ENCODE peak calls at places on chromosomes 3 and 15, in four cellular contexts. I, M, S and E are unnamed samples.

GRCh38 chr3:196629234-196629633 is 10.3 kb upstream of the NRROS start:
- DNase-seq in S (no peak), I (no peak), M (no peak), E (no peak)

GRCh38 chr15:96827981-96828380 is 497.5 kb downstream of the NR2F2 start:
- DNase-seq in M (no peak), I (no peak), S (no peak), E (no peak)

GRCh38 chr3:135633078-135633477 is 332.4 kb upstream of the PPP2R3A start:
- DNase-seq in S (no peak), M (no peak), I (no peak), E (no peak)

GRCh38 chr15:95485367-95485766 is 845.1 kb upstream of the NR2F2 start:
- DNase-seq in I (no peak), S (no peak), M (no peak), E (no peak)

GRCh38 chr15:32704343-32705076 is 13.3 kb upstream of the GREM1 start:
- DNase-seq in M (no peak), I (no peak), S (no peak), E (no peak)

GRCh38 chr3:54237109-54237508 is 114.8 kb downstream of the CACNA2D3 start:
- DNase-seq in I (no peak), M (no peak), S (no peak), E (no peak)

GRCh38 chr3:35296533-35296932 is 342.8 kb upstream of the ARPP21 start:
- DNase-seq in S (no peak), M (no peak), I (no peak), E (no peak)

GRCh38 chr15:50229336-50229735 is 36.2 kb downstream of the HDC start:
- DNase-seq in M (no peak), I (no peak), S (no peak), E (no peak)

GRCh38 chr3:140505256-140505655 is 172.6 kb upstream of the TRIM42 start:
- DNase-seq in I (no peak), S (no peak), M (no peak), E (no peak)

GRCh38 chr3:144636833-144637232 is 665.2 kb downstream of the DIPK2A start:
- DNase-seq in I (no peak), M (peak; percentile 2), S (no peak), E (no peak)

GRCh38 chr3:33884204-33884561 is 85.8 kb downstream of the PDCD6IP start:
- DNase-seq in I (no peak), S (no peak), M (peak; percentile 26), E (no peak)

GRCh38 chr3:36540898-36541518 is 160.7 kb downstream of the STAC start:
- DNase-seq in I (no peak), S (no peak), M (peak; percentile 4), E (no peak)